ENCODE peak calls at places on chromosomes 6 and 20, in nine cellular contexts. R is GM10248; Q is HFF-Myc; P is HepG2; N is GM04504; O is fibroblast of villous mesenchyme; S is T47D; Y is stimulated activated CD4-positive, alpha-beta T cell treated with anti-CD3 and anti-CD28 coated beads, Interleukin-4, amount 100 ng/mL, for 1 hour; Z is RPMI7951. L is an unnamed sample.

GRCh38 chr6:1872649-1873131 is 263.0 kb downstream of the FOXC1 start:
- DNase-seq in R (no peak), Q (peak), P (no peak), N (peak), O (peak), S (no peak), Y (no peak), Z (peak), L (no peak)

GRCh38 chr20:36181934-36182603 is 27.5 kb downstream of the EPB41L1 start:
- DNase-seq in R (no peak), Q (no peak), P (peak), N (no peak), O (peak), S (no peak), Y (no peak), Z (peak), L (no peak)

GRCh38 chr6:35919085-35919826 is 1.6 kb downstream of the SRPK1 start:
- DNase-seq in R (peak), Q (no peak), P (peak), N (no peak), O (peak), S (no peak), Y (no peak), Z (no peak), L (no peak)

GRCh38 chr6:14596410-14596809 is 478.8 kb downstream of the CD83 start:
- DNase-seq in R (no peak), Q (peak), P (no peak), N (no peak), O (peak), S (no peak), Y (no peak), Z (peak), L (no peak)

GRCh38 chr20:32316667-32317066 is 39.2 kb downstream of the KIF3B start:
- DNase-seq in R (no peak), Q (no peak), P (no peak), N (no peak), O (no peak), S (peak), Y (no peak), Z (peak), L (no peak)

GRCh38 chr6:105810105-105810921 is 275.8 kb upstream of the PRDM1 start:
- DNase-seq in R (no peak), Q (peak), P (no peak), N (peak), O (peak), S (peak), Y (peak), Z (peak), L (peak)

GRCh38 chr6:159777240-159777904 is 12.0 kb downstream of the TCP1 start:
- DNase-seq in R (no peak), Q (no peak), P (no peak), N (no peak), O (no peak), S (no peak), Y (no peak), Z (no peak), L (peak)

GRCh38 chr20:54086444-54087134 is 16.2 kb upstream of the BCAS1 start:
- DNase-seq in R (no peak), Q (no peak), P (no peak), N (peak), O (peak), S (no peak), Y (no peak), Z (peak), L (peak)

GRCh38 chr6:110658621-110659211 is 156.6 kb downstream of the CDK19 start:
- DNase-seq in R (no peak), Q (no peak), P (no peak), N (no peak), O (no peak), S (no peak), Y (no peak), Z (no peak), L (no peak)

GRCh38 chr6:148935705-148936306 is 189.0 kb downstream of the UST start:
- DNase-seq in R (no peak), Q (no peak), P (no peak), N (no peak), O (no peak), S (no peak), Y (no peak), Z (peak), L (no peak)

GRCh38 chr6:129014302-129014701 is 131.4 kb downstream of the LAMA2 start:
- DNase-seq in R (no peak), Q (no peak), P (no peak), N (no peak), O (no peak), S (no peak), Y (no peak), Z (no peak), L (no peak)

GRCh38 chr6:112437053-112437452 is 89.9 kb downstream of the RFPL4B start:
- DNase-seq in R (no peak), Q (no peak), P (no peak), N (no peak), O (no peak), S (no peak), Y (no peak), Z (no peak), L (no peak)

GRCh38 chr6:37354526-37355384 is 972 bp downstream of the RNF8 start:
- DNase-seq in R (peak), Q (no peak), P (no peak), N (no peak), O (no peak), S (peak), Y (peak), Z (peak), L (peak)

GRCh38 chr20:21835042-21835441 is 129.6 kb downstream of the PAX1 start:
- DNase-seq in R (no peak), Q (no peak), P (no peak), N (no peak), O (no peak), S (no peak), Y (no peak), Z (no peak), L (no peak)

GRCh38 chr20:1326031-1326930 is 2.7 kb downstream of the SDCBP2 start:
- DNase-seq in R (no peak), Q (no peak), P (no peak), N (no peak), O (peak), S (no peak), Y (no peak), Z (peak), L (peak)

GRCh38 chr6:33815854-33816253 is 12.1 kb upstream of the MLN start:
- DNase-seq in R (peak), Q (no peak), P (no peak), N (no peak), O (peak), S (peak), Y (no peak), Z (peak), L (no peak)

GRCh38 chr6:164097557-164098398 is 683.3 kb downstream of the QKI start:
- DNase-seq in R (no peak), Q (no peak), P (no peak), N (peak), O (no peak), S (no peak), Y (no peak), Z (peak), L (no peak)

GRCh38 chr6:80639243-80639642 is 532.8 kb downstream of the BCKDHB start:
- DNase-seq in R (no peak), Q (no peak), P (no peak), N (no peak), O (peak), S (no peak), Y (no peak), Z (peak), L (no peak)

GRCh38 chr6:138455746-138456392 is 43.4 kb downstream of the NHSL1 start:
- DNase-seq in R (peak), Q (no peak), P (no peak), N (no peak), O (no peak), S (no peak), Y (no peak), Z (peak), L (no peak)

GRCh38 chr20:9375221-9375681 is 139.1 kb upstream of the LAMP5 start:
- DNase-seq in R (no peak), Q (no peak), P (no peak), N (no peak), O (peak), S (peak), Y (no peak), Z (no peak), L (no peak)

GRCh38 chr20:32997431-32997830 is 6.8 kb downstream of the SUN5 start:
- DNase-seq in R (no peak), Q (no peak), P (no peak), N (no peak), O (no peak), S (no peak), Y (no peak), Z (no peak), L (no peak)

GRCh38 chr6:17278289-17279061 is 2.7 kb upstream of the RBM24 start:
- DNase-seq in R (no peak), Q (peak), P (peak), N (peak), O (peak), S (no peak), Y (no peak), Z (peak), L (no peak)

GRCh38 chr20:5806457-5807263 is 56.5 kb downstream of the SHLD1 start:
- DNase-seq in R (no peak), Q (no peak), P (peak), N (no peak), O (no peak), S (no peak), Y (no peak), Z (no peak), L (no peak)

GRCh38 chr20:32538526-32538918 is 46.6 kb downstream of the NOL4L start:
- DNase-seq in R (no peak), Q (no peak), P (no peak), N (no peak), O (no peak), S (no peak), Y (peak), Z (no peak), L (no peak)

GRCh38 chr20:61663521-61664425 is 401.9 kb downstream of the TAF4 start:
- DNase-seq in R (no peak), Q (no peak), P (no peak), N (no peak), O (no peak), S (no peak), Y (no peak), Z (no peak), L (no peak)

GRCh38 chr6:1145756-1146218 is 166.1 kb upstream of the FOXQ1 start:
- DNase-seq in R (no peak), Q (no peak), P (no peak), N (no peak), O (no peak), S (no peak), Y (no peak), Z (no peak), L (no peak)

GRCh38 chr6:26592649-26593048 is 4.1 kb upstream of the ABT1 start:
- DNase-seq in R (no peak), Q (no peak), P (peak), N (no peak), O (peak), S (no peak), Y (no peak), Z (peak), L (no peak)

GRCh38 chr20:3275064-3275935 is 36.3 kb upstream of the SLC4A11 start:
- DNase-seq in R (no peak), Q (no peak), P (no peak), N (no peak), O (no peak), S (no peak), Y (no peak), Z (no peak), L (no peak)

GRCh38 chr6:118419448-118420394 is 128.4 kb upstream of the PLN start:
- DNase-seq in R (no peak), Q (no peak), P (no peak), N (no peak), O (no peak), S (no peak), Y (no peak), Z (no peak), L (no peak)

GRCh38 chr6:17394192-17394611 is 807 bp downstream of the CAP2 start:
- DNase-seq in R (no peak), Q (peak), P (peak), N (peak), O (peak), S (peak), Y (no peak), Z (peak), L (peak)

GRCh38 chr6:105301072-105301503 is 101.8 kb downstream of the PREP start:
- DNase-seq in R (no peak), Q (no peak), P (no peak), N (no peak), O (peak), S (no peak), Y (no peak), Z (no peak), L (no peak)

GRCh38 chr6:136552054-136552453 is 1.8 kb upstream of the MAP7 start:
- DNase-seq in R (no peak), Q (no peak), P (no peak), N (no peak), O (no peak), S (no peak), Y (no peak), Z (no peak), L (no peak)

GRCh38 chr20:25274891-25275812 is 27.3 kb downstream of the PYGB start:
- DNase-seq in R (no peak), Q (no peak), P (no peak), N (no peak), O (no peak), S (no peak), Y (no peak), Z (no peak), L (no peak)

GRCh38 chr6:43668151-43669028 is 19.2 kb downstream of the MRPS18A start:
- DNase-seq in R (peak), Q (peak), P (peak), N (no peak), O (peak), S (peak), Y (peak), Z (peak), L (peak)

GRCh38 chr20:21526776-21527175 is 12.9 kb upstream of the NKX2-2 start:
- DNase-seq in R (no peak), Q (no peak), P (no peak), N (no peak), O (no peak), S (no peak), Y (no peak), Z (no peak), L (no peak)

GRCh38 chr20:11807070-11807741 is 110.5 kb upstream of the BTBD3 start:
- DNase-seq in R (no peak), Q (peak), P (no peak), N (peak), O (peak), S (no peak), Y (no peak), Z (peak), L (no peak)

GRCh38 chr6:11213305-11214106 is 19.0 kb downstream of the NEDD9 start:
- DNase-seq in R (no peak), Q (no peak), P (no peak), N (no peak), O (no peak), S (no peak), Y (no peak), Z (no peak), L (no peak)

GRCh38 chr6:27177454-27178000 is 70.0 kb upstream of the PRSS16 start:
- DNase-seq in R (peak), Q (peak), P (peak), N (peak), O (peak), S (peak), Y (peak), Z (peak), L (peak)

L was measured in colonic mucosa.